ENCODE peak calls at places on chromosomes 5 and 9, in five cellular contexts. I, C, P, L and N are unnamed samples.

GRCh38 chr5:170896779-170897178 is 35.0 kb downstream of the RANBP17 start:
- DNase-seq in I (no peak), C (peak; percentile 24), P (peak; percentile 73), L (no peak), N (no peak)

GRCh38 chr5:61755726-61756125 is 423.7 kb downstream of the ZSWIM6 start:
- DNase-seq in I (no peak), C (no peak), P (no peak), L (no peak), N (no peak)

GRCh38 chr9:36163049-36163839 is 5.9 kb upstream of the CCIN start:
- DNase-seq in I (no peak), C (peak; percentile 49), P (peak; percentile 91), L (no peak), N (peak; percentile 71)

GRCh38 chr9:12705738-12706391 is 12.7 kb downstream of the TYRP1 start:
- DNase-seq in I (no peak), C (no peak), P (no peak), L (no peak), N (no peak)

GRCh38 chr9:81789751-81790150 is 100.4 kb upstream of the TLE1 start:
- DNase-seq in I (no peak), C (no peak), P (peak; percentile 77), L (no peak), N (no peak)

GRCh38 chr5:124677376-124677998 is 69.0 kb downstream of the ZNF608 start:
- DNase-seq in I (no peak), C (peak; percentile 33), P (peak; percentile 65), L (no peak), N (no peak)

GRCh38 chr9:81690251-81690851 is 1.0 kb upstream of the TLE1 start:
- DNase-seq in I (peak; percentile 57), C (peak; percentile 80), P (no peak), L (peak; percentile 46), N (peak; percentile 27)

GRCh38 chr5:123434796-123435195 is 11.6 kb upstream of the CEP120 start:
- DNase-seq in I (no peak), C (no peak), P (no peak), L (no peak), N (no peak)

GRCh38 chr9:113737414-113738271 is 138.5 kb upstream of the ZNF618 start:
- DNase-seq in I (peak; percentile 60), C (no peak), P (peak; percentile 73), L (no peak), N (peak; percentile 42)

GRCh38 chr5:42514759-42515158 is 91.5 kb downstream of the GHR start:
- DNase-seq in I (no peak), C (no peak), P (no peak), L (no peak), N (no peak)

GRCh38 chr9:34989946-34990635 is 546 bp downstream of the DNAJB5 start:
- DNase-seq in I (no peak), C (peak; percentile 64), P (peak; percentile 64), L (no peak), N (peak; percentile 72)

GRCh38 chr9:131583342-131583645 is 38.0 kb downstream of the PRRT1B start:
- DNase-seq in I (no peak), C (no peak), P (no peak), L (no peak), N (no peak)

GRCh38 chr5:115873392-115873791 is 31.7 kb downstream of the AP3S1 start:
- DNase-seq in I (no peak), C (no peak), P (no peak), L (no peak), N (no peak)

GRCh38 chr9:4126184-4126865 is 173.5 kb downstream of the GLIS3 start:
- DNase-seq in I (peak; percentile 46), C (no peak), P (peak; percentile 78), L (no peak), N (no peak)

GRCh38 chr9:96458226-96458625 is 8.3 kb downstream of the HABP4 start:
- DNase-seq in I (no peak), C (no peak), P (no peak), L (no peak), N (no peak)

GRCh38 chr9:134314039-134314949 is 12.0 kb upstream of the RXRA start:
- DNase-seq in I (no peak), C (no peak), P (no peak), L (no peak), N (no peak)

GRCh38 chr9:87195306-87195705 is 248.0 kb upstream of the GAS1 start:
- DNase-seq in I (no peak), C (no peak), P (no peak), L (no peak), N (no peak)

GRCh38 chr5:153552886-153553285 is 62.4 kb downstream of the GRIA1 start:
- DNase-seq in I (no peak), C (no peak), P (peak; percentile 29), L (no peak), N (no peak)

GRCh38 chr9:110303136-110303535 is 34.5 kb downstream of the TXNDC8 start:
- DNase-seq in I (no peak), C (no peak), P (peak; percentile 79), L (no peak), N (no peak)

GRCh38 chr9:126058631-126059030 is 268.0 kb upstream of the MVB12B start:
- DNase-seq in I (no peak), C (no peak), P (no peak), L (no peak), N (no peak)

GRCh38 chr9:129761901-129762359 is 9.1 kb upstream of the PTGES start:
- DNase-seq in I (no peak), C (no peak), P (peak; percentile 89), L (no peak), N (no peak)

GRCh38 chr5:115351356-115352195 is 55.1 kb upstream of the CCDC112 start:
- DNase-seq in I (peak; percentile 18), C (no peak), P (peak; percentile 55), L (no peak), N (no peak)

GRCh38 chr5:173789031-173789920 is 98.9 kb upstream of the CPEB4 start:
- DNase-seq in I (no peak), C (no peak), P (peak; percentile 73), L (no peak), N (no peak)

GRCh38 chr5:151147033-151147432 is 10.5 kb downstream of the ANXA6 start:
- DNase-seq in I (no peak), C (no peak), P (no peak), L (no peak), N (no peak)

GRCh38 chr5:151151263-151151660 is 6.3 kb downstream of the ANXA6 start:
- DNase-seq in I (no peak), C (no peak), P (no peak), L (no peak), N (no peak)

GRCh38 chr5:151146003-151146524 is 11.5 kb downstream of the ANXA6 start:
- DNase-seq in I (no peak), C (no peak), P (no peak), L (no peak), N (no peak)

GRCh38 chr5:151150484-151151262 is 6.9 kb downstream of the ANXA6 start:
- DNase-seq in I (no peak), C (peak; percentile 45), P (peak; percentile 50), L (no peak), N (peak; percentile 26)

GRCh38 chr5:151148583-151148982 is 9.0 kb downstream of the ANXA6 start:
- DNase-seq in I (no peak), C (no peak), P (no peak), L (no peak), N (no peak)
- H3K4me1 ChIP-seq in I (no peaks in the 10 kb centered on the region), C (peaks cover 19% of the 10 kb centered on the region), P (peaks cover 49% of the 10 kb centered on the region), L (no peaks in the 10 kb centered on the region), N (peaks cover 21% of the 10 kb centered on the region)

GRCh38 chr5:120532835-120533234 is 68.7 kb downstream of the PRR16 start:
- DNase-seq in I (peak; percentile 1), C (no peak), P (no peak), L (no peak), N (no peak)
- TF ChIP-seq CTCF in I (no peak), C (no peak), P (peak; percentile 4), L (no peak), N (no peak)

GRCh38 chr5:141513021-141513626 is 24.2 kb downstream of the PCDHGC5 start:
- DNase-seq in I (no peak), C (peak; percentile 65), P (peak; percentile 54), L (no peak), N (no peak)
- H3K4me3 ChIP-seq in I (no peak overlapping the region), C (no peak overlapping the region), P (peak overlapping the region; percentile 47), L (peak overlapping the region; percentile 40), N (peak overlapping the region; percentile 54)

DNA sequence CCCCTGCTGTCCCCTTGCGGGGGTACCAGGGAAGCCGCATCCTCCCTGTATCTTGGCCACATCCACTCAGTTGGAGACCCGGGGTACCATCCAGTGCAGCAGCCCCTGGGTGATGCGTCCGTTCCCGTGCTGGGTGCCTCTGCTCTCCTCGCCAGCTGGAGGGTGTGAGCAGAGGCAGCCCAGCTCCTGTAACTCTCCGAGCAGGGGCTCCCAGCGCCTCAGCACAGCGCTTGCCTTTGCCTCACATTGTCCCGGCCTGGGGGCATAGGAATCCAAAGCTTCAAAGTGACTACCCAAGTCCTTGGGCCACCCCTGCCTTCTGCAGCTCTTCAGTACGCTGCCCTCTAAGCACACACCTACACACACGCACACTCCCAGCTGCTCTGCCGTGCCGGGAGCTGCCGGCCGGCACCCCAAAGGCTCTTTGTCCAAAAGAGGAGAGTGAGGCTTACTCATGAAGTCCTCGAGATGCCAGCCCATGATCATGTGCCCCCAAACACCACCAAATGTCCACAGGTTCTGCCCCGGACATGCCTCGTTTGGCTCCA is 733 bp downstream of the ANGPTL2 start:
- DNase-seq in I (no peak), C (no peak), P (peak; percentile 42), L (no peak), N (no peak)
- H3K4me1 ChIP-seq in I (peaks cover 3% of the 10 kb centered on the region), C (peaks cover 6% of the 10 kb centered on the region), P (peaks cover 8% of the 10 kb centered on the region), L (peaks cover 21% of the 10 kb centered on the region), N (peaks cover 53% of the 10 kb centered on the region)